ENCODE peak calls at places on chromosome 6, in ten cellular contexts. One of them, this sample, is unnamed.

GRCh38 chr6:9131616-9132015 is 696.3 kb upstream of the SLC35B3 start:
- DNase-seq in glutamatergic neuron: no peak
- DNase-seq in psoas muscle: no peak
- DNase-seq in dorsolateral prefrontal cortex: no peak
- DNase-seq in lung: peak
- DNase-seq in HL-60: no peak
- DNase-seq in bronchial epithelial cell: peak
- DNase-seq in tibial nerve: no peak
- DNase-seq in Caco-2: no peak
- DNase-seq in CD8-positive, alpha-beta T cell: no peak
- DNase-seq in this sample: no peak

GRCh38 chr6:99225172-99225571 is 124.3 kb downstream of the FAXC start:
- DNase-seq in HL-60: no peak
- DNase-seq in lung: no peak
- DNase-seq in Caco-2: no peak
- DNase-seq in bronchial epithelial cell: no peak
- DNase-seq in glutamatergic neuron: no peak
- DNase-seq in tibial nerve: no peak
- DNase-seq in psoas muscle: no peak
- DNase-seq in CD8-positive, alpha-beta T cell: no peak
- DNase-seq in dorsolateral prefrontal cortex: no peak
- DNase-seq in this sample: no peak

GRCh38 chr6:107509506-107509905 is 19.6 kb downstream of the SOBP start:
- DNase-seq in HL-60: no peak
- DNase-seq in Caco-2: no peak
- DNase-seq in bronchial epithelial cell: no peak
- DNase-seq in tibial nerve: no peak
- DNase-seq in CD8-positive, alpha-beta T cell: no peak
- DNase-seq in dorsolateral prefrontal cortex: no peak
- DNase-seq in glutamatergic neuron: no peak
- DNase-seq in lung: no peak
- DNase-seq in psoas muscle: no peak
- DNase-seq in this sample: no peak

GRCh38 chr6:137176729-137177128 is 3.3 kb upstream of the IL22RA2 start:
- DNase-seq in dorsolateral prefrontal cortex: no peak
- DNase-seq in tibial nerve: no peak
- DNase-seq in Caco-2: no peak
- DNase-seq in psoas muscle: no peak
- DNase-seq in glutamatergic neuron: no peak
- DNase-seq in bronchial epithelial cell: no peak
- DNase-seq in HL-60: no peak
- DNase-seq in lung: no peak
- DNase-seq in CD8-positive, alpha-beta T cell: no peak
- DNase-seq in this sample: no peak

GRCh38 chr6:52305385-52305784 is 20.8 kb upstream of the MCM3 start:
- DNase-seq in bronchial epithelial cell: no peak
- DNase-seq in glutamatergic neuron: no peak
- DNase-seq in CD8-positive, alpha-beta T cell: no peak
- DNase-seq in tibial nerve: no peak
- DNase-seq in lung: no peak
- DNase-seq in Caco-2: no peak
- DNase-seq in psoas muscle: no peak
- DNase-seq in dorsolateral prefrontal cortex: no peak
- DNase-seq in HL-60: no peak
- DNase-seq in this sample: no peak

GRCh38 chr6:50720623-50721022 is 7.3 kb downstream of the TFAP2D start:
- DNase-seq in tibial nerve: no peak
- DNase-seq in Caco-2: no peak
- DNase-seq in bronchial epithelial cell: peak
- DNase-seq in glutamatergic neuron: no peak
- DNase-seq in psoas muscle: no peak
- DNase-seq in CD8-positive, alpha-beta T cell: no peak
- DNase-seq in lung: no peak
- DNase-seq in dorsolateral prefrontal cortex: no peak
- DNase-seq in HL-60: no peak
- DNase-seq in this sample: no peak

GRCh38 chr6:80382796-80383195 is 276.3 kb downstream of the BCKDHB start:
- DNase-seq in psoas muscle: no peak
- DNase-seq in tibial nerve: no peak
- DNase-seq in dorsolateral prefrontal cortex: no peak
- DNase-seq in Caco-2: no peak
- DNase-seq in HL-60: no peak
- DNase-seq in lung: no peak
- DNase-seq in CD8-positive, alpha-beta T cell: no peak
- DNase-seq in bronchial epithelial cell: no peak
- DNase-seq in glutamatergic neuron: no peak
- DNase-seq in this sample: no peak

GRCh38 chr6:23175391-23175790 is 606.0 kb downstream of the HDGFL1 start:
- DNase-seq in lung: no peak
- DNase-seq in dorsolateral prefrontal cortex: no peak
- DNase-seq in tibial nerve: no peak
- DNase-seq in glutamatergic neuron: no peak
- DNase-seq in CD8-positive, alpha-beta T cell: no peak
- DNase-seq in Caco-2: no peak
- DNase-seq in bronchial epithelial cell: peak
- DNase-seq in HL-60: no peak
- DNase-seq in psoas muscle: no peak
- DNase-seq in this sample: no peak

DNA sequence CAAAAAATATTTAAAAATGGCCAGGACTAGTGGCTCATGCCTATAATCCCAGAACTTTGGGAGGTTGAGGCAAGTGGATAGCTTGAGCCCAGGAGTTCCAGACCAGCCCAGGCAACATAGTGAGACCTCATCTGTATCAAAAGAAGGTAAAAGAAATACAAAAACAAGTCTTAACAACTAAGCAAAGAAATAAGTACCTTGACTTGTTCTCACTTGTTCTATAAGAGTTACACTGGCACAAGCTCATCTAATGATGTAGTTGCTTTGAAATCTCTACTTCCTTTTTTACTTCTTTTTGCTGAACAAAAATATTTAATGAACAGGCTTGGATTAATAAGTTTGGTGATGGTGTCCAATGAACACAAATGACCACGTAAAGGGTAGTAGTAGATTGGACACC is 72.2 kb downstream of the SGK1 start:
- DNase-seq in bronchial epithelial cell: peak
- DNase-seq in CD8-positive, alpha-beta T cell: no peak
- DNase-seq in psoas muscle: no peak
- DNase-seq in Caco-2: no peak
- DNase-seq in lung: no peak
- DNase-seq in glutamatergic neuron: no peak
- DNase-seq in dorsolateral prefrontal cortex: no peak
- DNase-seq in tibial nerve: no peak
- DNase-seq in HL-60: no peak
- DNase-seq in this sample: no peak
- TF ChIP-seq CTCF in bronchial epithelial cell: no peak
- TF ChIP-seq CTCF in CD8-positive, alpha-beta T cell: no peak
- TF ChIP-seq CTCF in psoas muscle: no peak
- TF ChIP-seq CTCF in Caco-2: no peak
- TF ChIP-seq CTCF in lung: no peak
- TF ChIP-seq CTCF in glutamatergic neuron: no peak
- TF ChIP-seq CTCF in dorsolateral prefrontal cortex: no peak
- TF ChIP-seq CTCF in tibial nerve: no peak
- TF ChIP-seq CTCF in HL-60: no peak
- TF ChIP-seq CTCF in this sample: no peak

GRCh38 chr6:166511316-166511715 is 75.2 kb downstream of the RAMACL start:
- DNase-seq in Caco-2: no peak
- DNase-seq in tibial nerve: no peak
- DNase-seq in lung: no peak
- DNase-seq in psoas muscle: no peak
- DNase-seq in CD8-positive, alpha-beta T cell: no peak
- DNase-seq in glutamatergic neuron: no peak
- DNase-seq in bronchial epithelial cell: no peak
- DNase-seq in HL-60: no peak
- DNase-seq in dorsolateral prefrontal cortex: no peak
- DNase-seq in this sample: no peak

GRCh38 chr6:166515072-166515810 is 71.2 kb downstream of the RAMACL start:
- DNase-seq in glutamatergic neuron: peak
- DNase-seq in bronchial epithelial cell: peak
- DNase-seq in CD8-positive, alpha-beta T cell: peak
- DNase-seq in HL-60: no peak
- DNase-seq in psoas muscle: peak
- DNase-seq in dorsolateral prefrontal cortex: peak
- DNase-seq in Caco-2: no peak
- DNase-seq in lung: no peak
- DNase-seq in tibial nerve: no peak
- DNase-seq in this sample: no peak

GRCh38 chr6:166516256-166516655 is 70.2 kb downstream of the RAMACL start:
- DNase-seq in lung: no peak
- DNase-seq in HL-60: no peak
- DNase-seq in tibial nerve: no peak
- DNase-seq in glutamatergic neuron: no peak
- DNase-seq in Caco-2: no peak
- DNase-seq in psoas muscle: no peak
- DNase-seq in CD8-positive, alpha-beta T cell: no peak
- DNase-seq in bronchial epithelial cell: no peak
- DNase-seq in dorsolateral prefrontal cortex: no peak
- DNase-seq in this sample: no peak

GRCh38 chr6:166512567-166512966 is 73.9 kb downstream of the RAMACL start:
- DNase-seq in dorsolateral prefrontal cortex: no peak
- DNase-seq in tibial nerve: no peak
- DNase-seq in lung: no peak
- DNase-seq in CD8-positive, alpha-beta T cell: peak
- DNase-seq in HL-60: no peak
- DNase-seq in glutamatergic neuron: no peak
- DNase-seq in psoas muscle: no peak
- DNase-seq in Caco-2: no peak
- DNase-seq in bronchial epithelial cell: no peak
- DNase-seq in this sample: no peak

GRCh38 chr6:166514196-166514595 is 72.3 kb downstream of the RAMACL start:
- DNase-seq in psoas muscle: no peak
- DNase-seq in glutamatergic neuron: no peak
- DNase-seq in CD8-positive, alpha-beta T cell: no peak
- DNase-seq in tibial nerve: no peak
- DNase-seq in bronchial epithelial cell: no peak
- DNase-seq in dorsolateral prefrontal cortex: no peak
- DNase-seq in HL-60: no peak
- DNase-seq in Caco-2: no peak
- DNase-seq in lung: peak
- DNase-seq in this sample: no peak
- TF ChIP-seq CTCF in psoas muscle: no peak
- TF ChIP-seq CTCF in glutamatergic neuron: no peak
- TF ChIP-seq CTCF in CD8-positive, alpha-beta T cell: no peak
- TF ChIP-seq CTCF in tibial nerve: no peak
- TF ChIP-seq CTCF in bronchial epithelial cell: no peak
- TF ChIP-seq CTCF in dorsolateral prefrontal cortex: no peak
- TF ChIP-seq CTCF in HL-60: no peak
- TF ChIP-seq CTCF in Caco-2: no peak
- TF ChIP-seq CTCF in lung: no peak
- TF ChIP-seq CTCF in this sample: peak

GRCh38 chr6:42984001-42984923 is at the start of gene PPP2R5D:
- DNase-seq in lung: peak
- DNase-seq in Caco-2: peak
- DNase-seq in glutamatergic neuron: peak
- DNase-seq in dorsolateral prefrontal cortex: peak
- DNase-seq in bronchial epithelial cell: peak
- DNase-seq in tibial nerve: peak
- DNase-seq in psoas muscle: peak
- DNase-seq in CD8-positive, alpha-beta T cell: peak
- DNase-seq in HL-60: peak
- DNase-seq in this sample: peak
- TF ChIP-seq CTCF in lung: no peak
- TF ChIP-seq CTCF in Caco-2: no peak
- TF ChIP-seq CTCF in glutamatergic neuron: peak
- TF ChIP-seq CTCF in dorsolateral prefrontal cortex: no peak
- TF ChIP-seq CTCF in bronchial epithelial cell: no peak
- TF ChIP-seq CTCF in tibial nerve: no peak
- TF ChIP-seq CTCF in psoas muscle: no peak
- TF ChIP-seq CTCF in CD8-positive, alpha-beta T cell: no peak
- TF ChIP-seq CTCF in HL-60: no peak
- TF ChIP-seq CTCF in this sample: no peak

GRCh38 chr6:7155871-7156579 is 48.3 kb downstream of the RREB1 start:
- DNase-seq in CD8-positive, alpha-beta T cell: no peak
- DNase-seq in glutamatergic neuron: no peak
- DNase-seq in tibial nerve: no peak
- DNase-seq in HL-60: no peak
- DNase-seq in lung: no peak
- DNase-seq in psoas muscle: no peak
- DNase-seq in Caco-2: no peak
- DNase-seq in bronchial epithelial cell: no peak
- DNase-seq in dorsolateral prefrontal cortex: no peak
- DNase-seq in this sample: peak

GRCh38 chr6:7161253-7161623 is 53.5 kb downstream of the RREB1 start:
- DNase-seq in psoas muscle: no peak
- DNase-seq in CD8-positive, alpha-beta T cell: no peak
- DNase-seq in tibial nerve: no peak
- DNase-seq in lung: no peak
- DNase-seq in HL-60: no peak
- DNase-seq in bronchial epithelial cell: no peak
- DNase-seq in Caco-2: no peak
- DNase-seq in dorsolateral prefrontal cortex: no peak
- DNase-seq in glutamatergic neuron: no peak
- DNase-seq in this sample: no peak

GRCh38 chr6:7156666-7157278 is 49.0 kb downstream of the RREB1 start:
- DNase-seq in Caco-2: no peak
- DNase-seq in tibial nerve: no peak
- DNase-seq in glutamatergic neuron: no peak
- DNase-seq in bronchial epithelial cell: peak
- DNase-seq in CD8-positive, alpha-beta T cell: no peak
- DNase-seq in psoas muscle: peak
- DNase-seq in lung: peak
- DNase-seq in dorsolateral prefrontal cortex: no peak
- DNase-seq in HL-60: no peak
- DNase-seq in this sample: peak

GRCh38 chr6:7159790-7160525 is 52.2 kb downstream of the RREB1 start:
- DNase-seq in CD8-positive, alpha-beta T cell: no peak
- DNase-seq in dorsolateral prefrontal cortex: no peak
- DNase-seq in tibial nerve: no peak
- DNase-seq in Caco-2: no peak
- DNase-seq in psoas muscle: no peak
- DNase-seq in bronchial epithelial cell: no peak
- DNase-seq in lung: no peak
- DNase-seq in HL-60: no peak
- DNase-seq in glutamatergic neuron: no peak
- DNase-seq in this sample: no peak

DNA sequence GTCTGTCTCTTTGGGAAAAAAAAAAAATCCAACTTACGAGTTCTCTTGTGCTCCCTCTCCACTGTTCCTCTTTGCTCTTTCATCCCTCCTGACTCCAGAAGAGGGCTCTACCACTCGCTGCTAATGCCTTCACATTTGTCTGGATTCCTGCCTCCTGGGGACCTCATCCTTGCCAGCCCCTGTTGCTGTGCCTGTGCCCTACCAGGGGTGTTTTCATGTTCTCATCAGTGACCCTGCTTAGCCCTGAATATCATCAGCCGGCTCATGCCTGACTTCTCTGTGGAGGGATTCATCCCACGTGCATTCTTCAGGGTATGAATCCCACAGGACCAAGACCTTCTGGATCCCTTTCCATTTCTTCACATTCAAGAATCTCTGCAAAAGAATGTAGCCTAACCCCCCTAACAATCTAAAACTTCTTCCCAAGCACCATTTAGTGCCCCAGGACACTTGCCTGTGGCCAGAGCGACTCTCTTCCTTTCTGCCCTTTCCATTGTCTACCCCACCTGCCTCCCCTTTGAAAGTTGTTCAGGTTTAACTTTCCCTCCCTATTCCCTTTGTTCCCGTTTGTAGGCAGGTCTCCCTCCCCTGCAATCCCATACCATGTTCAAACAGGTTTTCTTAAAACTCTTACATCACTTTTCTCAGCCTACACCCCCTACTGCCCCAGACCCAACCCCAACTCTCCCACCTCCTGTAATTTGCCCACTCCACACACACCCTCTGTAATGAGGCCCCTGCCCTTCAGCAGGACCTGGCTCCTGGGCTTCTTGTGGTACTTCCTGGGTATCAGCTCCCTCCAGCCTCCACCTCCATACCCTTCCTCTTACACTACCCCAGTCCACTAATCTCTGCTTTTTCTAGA is 50.2 kb downstream of the RREB1 start:
- DNase-seq in CD8-positive, alpha-beta T cell: no peak
- DNase-seq in lung: no peak
- DNase-seq in psoas muscle: no peak
- DNase-seq in tibial nerve: no peak
- DNase-seq in HL-60: no peak
- DNase-seq in glutamatergic neuron: no peak
- DNase-seq in dorsolateral prefrontal cortex: no peak
- DNase-seq in Caco-2: no peak
- DNase-seq in bronchial epithelial cell: no peak
- DNase-seq in this sample: peak
- TF ChIP-seq CTCF in CD8-positive, alpha-beta T cell: no peak
- TF ChIP-seq CTCF in lung: no peak
- TF ChIP-seq CTCF in psoas muscle: no peak
- TF ChIP-seq CTCF in tibial nerve: no peak
- TF ChIP-seq CTCF in HL-60: no peak
- TF ChIP-seq CTCF in glutamatergic neuron: no peak
- TF ChIP-seq CTCF in dorsolateral prefrontal cortex: no peak
- TF ChIP-seq CTCF in Caco-2: no peak
- TF ChIP-seq CTCF in bronchial epithelial cell: no peak
- TF ChIP-seq CTCF in this sample: no peak